ENCODE peak calls at places on chromosomes 5 and 9, in nine cellular contexts. P, K, B, M, H, G, F, D and A are unnamed samples.

GRCh38 chr5:36396640-36397039 is 94.9 kb upstream of the RANBP3L start:
- DNase-seq in P (no peak), K (no peak), B (no peak), M (no peak), H (no peak), G (peak), F (peak), D (peak), A (no peak)

GRCh38 chr5:83721878-83722779 is 1.5 kb upstream of the HAPLN1 start:
- DNase-seq in P (peak), K (peak), B (peak), M (peak), H (peak), G (peak), F (peak), D (peak), A (peak)

GRCh38 chr5:129656952-129657351 is 90.9 kb upstream of the MINAR2 start:
- DNase-seq in P (no peak), K (no peak), B (no peak), M (no peak), H (no peak), G (no peak), F (no peak), D (no peak), A (no peak)

GRCh38 chr9:592225-592624 is 249.3 kb upstream of the DMRT1 start:
- DNase-seq in P (no peak), K (no peak), B (no peak), M (no peak), H (no peak), G (no peak), F (no peak), D (no peak), A (no peak)

GRCh38 chr9:101737705-101738565 is 512 bp downstream of the GRIN3A start:
- DNase-seq in P (no peak), K (no peak), B (no peak), M (no peak), H (no peak), G (no peak), F (no peak), D (no peak), A (no peak)

GRCh38 chr5:105506692-105507277 is 1944.2 kb upstream of the NUDT12 start:
- DNase-seq in P (no peak), K (no peak), B (no peak), M (no peak), H (no peak), G (peak), F (no peak), D (no peak), A (no peak)

GRCh38 chr9:26181836-26182235 is 503.6 kb upstream of the TUSC1 start:
- DNase-seq in P (no peak), K (peak), B (no peak), M (no peak), H (no peak), G (no peak), F (no peak), D (no peak), A (no peak)

GRCh38 chr5:14061106-14061505 is 82.0 kb upstream of the TRIO start:
- DNase-seq in P (no peak), K (no peak), B (no peak), M (no peak), H (no peak), G (no peak), F (no peak), D (no peak), A (no peak)

GRCh38 chr9:109035684-109036423 is 22.6 kb upstream of the CTNNAL1 start:
- DNase-seq in P (no peak), K (peak), B (no peak), M (no peak), H (peak), G (peak), F (peak), D (peak), A (peak)

GRCh38 chr9:125426926-125427325 is 165.3 kb downstream of the GAPVD1 start:
- DNase-seq in P (no peak), K (no peak), B (no peak), M (no peak), H (no peak), G (no peak), F (no peak), D (no peak), A (no peak)

GRCh38 chr9:22446589-22446949 is at the start of gene DMRTA1:
- DNase-seq in P (peak), K (peak), B (peak), M (peak), H (peak), G (peak), F (peak), D (peak), A (no peak)
- H3K4me3 ChIP-seq in P (peak), K (peak), B (peak), M (peak), H (peak), G (peak), F (peak), D (peak), A (peak)

GRCh38 chr9:17013010-17013409 is 121.8 kb upstream of the CNTLN start:
- DNase-seq in P (no peak), K (no peak), B (no peak), M (no peak), H (no peak), G (no peak), F (no peak), D (no peak), A (no peak)
- TF ChIP-seq CTCF in P (no peak), K (no peak), B (no peak), M (no peak), H (no peak), G (no peak), F (no peak), D (no peak), A (no peak)

DNA sequence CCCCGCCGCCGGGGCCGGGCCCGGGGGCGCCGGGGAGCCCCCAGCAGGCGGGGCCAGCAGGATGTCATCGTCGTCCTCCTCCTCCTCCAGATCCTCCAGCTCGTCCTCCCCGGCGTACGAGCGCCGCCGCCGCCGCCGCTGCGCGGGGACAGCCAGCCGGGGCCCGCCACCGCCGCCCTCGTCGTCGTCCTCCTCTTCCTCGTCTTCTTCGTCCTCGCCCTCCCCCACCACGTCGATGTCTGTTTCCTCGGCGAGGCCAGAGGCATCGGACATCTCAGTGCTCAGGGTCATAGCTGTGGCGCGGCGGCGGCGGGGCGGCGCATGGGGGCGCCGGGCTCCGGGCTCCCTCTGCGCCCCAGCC is 525 bp downstream of the FOXD1 start:
- DNase-seq in P (no peak), K (no peak), B (no peak), M (no peak), H (no peak), G (no peak), F (no peak), D (no peak), A (no peak)
- H3K4me3 ChIP-seq in P (peak), K (no peak), B (peak), M (no peak), H (peak), G (peak), F (peak), D (peak), A (peak)

GRCh38 chr5:132264546-132265335 is 7.2 kb downstream of the PDLIM4 start:
- DNase-seq in P (no peak), K (no peak), B (no peak), M (peak), H (no peak), G (no peak), F (no peak), D (no peak), A (no peak)

GRCh38 chr5:132266836-132267160 is 9.3 kb downstream of the PDLIM4 start:
- DNase-seq in P (no peak), K (no peak), B (no peak), M (no peak), H (no peak), G (no peak), F (no peak), D (no peak), A (no peak)

GRCh38 chr5:132267166-132267739 is 9.8 kb downstream of the PDLIM4 start:
- DNase-seq in P (no peak), K (no peak), B (no peak), M (no peak), H (no peak), G (no peak), F (no peak), D (no peak), A (no peak)

GRCh38 chr5:132266031-132266835 is 8.7 kb downstream of the PDLIM4 start:
- DNase-seq in P (no peak), K (peak), B (no peak), M (peak), H (no peak), G (no peak), F (no peak), D (no peak), A (no peak)

DNA sequence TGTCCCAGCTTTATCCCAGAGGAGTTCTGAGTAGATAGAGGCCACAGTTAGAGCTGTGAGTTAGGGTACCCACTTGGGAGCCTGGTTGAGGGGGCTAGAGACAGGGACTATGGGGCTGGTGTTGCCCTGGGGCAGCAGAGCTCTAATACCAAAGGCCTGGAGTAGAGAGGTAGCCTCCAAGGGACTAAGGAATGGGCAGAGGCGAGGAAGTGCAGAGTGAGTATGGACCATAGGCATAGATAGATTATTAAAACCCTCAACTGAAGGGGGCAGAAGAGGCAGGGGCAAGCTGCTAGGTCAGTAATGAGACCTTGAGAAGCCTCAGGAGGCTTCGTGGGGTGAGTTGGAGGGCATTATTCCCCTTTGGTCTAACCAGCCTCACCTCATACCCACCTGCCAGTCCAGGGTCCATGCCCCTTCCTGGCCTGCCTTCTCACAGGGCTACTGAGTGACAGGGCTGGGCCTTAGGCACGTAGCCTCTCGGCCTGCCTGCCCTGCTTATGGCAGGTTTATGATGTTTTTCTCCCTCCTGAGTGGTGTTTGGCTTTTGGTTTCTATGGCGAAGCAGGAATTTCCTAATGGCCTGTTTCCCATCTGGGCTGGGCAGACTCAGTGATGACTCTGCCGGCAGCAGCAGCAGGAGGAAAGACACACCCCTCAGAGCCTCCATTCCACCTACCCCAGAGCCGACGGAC is 8.0 kb downstream of the PDLIM4 start:
- DNase-seq in P (peak), K (peak), B (no peak), M (peak), H (no peak), G (peak), F (peak), D (no peak), A (peak)
- TF ChIP-seq CTCF in P (no peak), K (no peak), B (no peak), M (no peak), H (no peak), G (no peak), F (no peak), D (no peak), A (no peak)

GRCh38 chr9:127927457-127928231 is 2.9 kb downstream of the PIP5KL1 start:
- DNase-seq in P (no peak), K (peak), B (no peak), M (no peak), H (peak), G (no peak), F (no peak), D (no peak), A (no peak)
- H3K4me3 ChIP-seq in P (peak), K (peak), B (peak), M (no peak), H (no peak), G (no peak), F (no peak), D (no peak), A (peak)

DNA sequence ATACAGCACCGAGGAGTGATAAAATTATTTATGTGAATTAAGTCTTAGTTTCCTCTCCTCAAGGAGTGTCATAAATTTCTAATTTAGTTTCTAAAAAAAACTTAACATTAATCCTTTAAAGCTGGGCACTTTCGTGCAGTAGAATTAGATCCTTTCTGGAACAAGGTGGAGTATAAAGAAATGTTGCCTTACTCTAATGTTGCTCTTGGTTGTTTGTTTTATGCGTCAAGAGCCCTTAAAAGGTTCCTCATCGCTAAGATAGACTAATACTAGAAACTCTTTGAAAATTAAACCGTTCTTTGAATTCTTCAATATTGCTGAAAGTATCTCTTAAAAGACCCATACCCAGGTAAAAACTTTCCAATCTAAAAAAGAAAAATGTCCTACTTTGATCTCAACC is 83.6 kb upstream of the PLPP1 start:
- DNase-seq in P (no peak), K (no peak), B (no peak), M (no peak), H (no peak), G (no peak), F (no peak), D (no peak), A (no peak)
- TF ChIP-seq CTCF in P (no peak), K (no peak), B (no peak), M (no peak), H (no peak), G (no peak), F (no peak), D (no peak), A (no peak)

GRCh38 chr9:133666845-133667244 is 30.7 kb downstream of the DBH start:
- DNase-seq in P (no peak), K (no peak), B (no peak), M (no peak), H (no peak), G (no peak), F (no peak), D (no peak), A (no peak)

GRCh38 chr9:133670466-133670865 is 34.3 kb downstream of the DBH start:
- DNase-seq in P (no peak), K (no peak), B (no peak), M (no peak), H (no peak), G (no peak), F (no peak), D (no peak), A (no peak)

GRCh38 chr9:133671371-133671770 is 35.2 kb downstream of the DBH start:
- DNase-seq in P (no peak), K (no peak), B (no peak), M (no peak), H (no peak), G (no peak), F (no peak), D (no peak), A (no peak)

GRCh38 chr9:133667759-133668450 is 31.7 kb downstream of the DBH start:
- DNase-seq in P (no peak), K (no peak), B (no peak), M (no peak), H (no peak), G (no peak), F (no peak), D (no peak), A (no peak)

GRCh38 chr9:133669402-133669801 is 33.2 kb downstream of the DBH start:
- DNase-seq in P (no peak), K (no peak), B (no peak), M (no peak), H (no peak), G (no peak), F (no peak), D (no peak), A (no peak)
- H3K4me3 ChIP-seq in P (no peak), K (no peak), B (no peak), M (no peak), H (no peak), G (no peak), F (no peak), D (no peak), A (no peak)

GRCh38 chr5:38258319-38259061 is at the start of gene EGFLAM:
- DNase-seq in P (no peak), K (no peak), B (no peak), M (peak), H (peak), G (no peak), F (no peak), D (no peak), A (no peak)
- TF ChIP-seq CTCF in P (no peak), K (no peak), B (no peak), M (no peak), H (no peak), G (no peak), F (no peak), D (peak), A (no peak)

GRCh38 chr9:93083592-93084470 is 12.2 kb upstream of the CARD19 start:
- DNase-seq in P (peak), K (no peak), B (no peak), M (peak), H (peak), G (no peak), F (peak), D (no peak), A (no peak)
- H3K4me3 ChIP-seq in P (no peak), K (no peak), B (no peak), M (no peak), H (no peak), G (no peak), F (no peak), D (no peak), A (no peak)

DNA sequence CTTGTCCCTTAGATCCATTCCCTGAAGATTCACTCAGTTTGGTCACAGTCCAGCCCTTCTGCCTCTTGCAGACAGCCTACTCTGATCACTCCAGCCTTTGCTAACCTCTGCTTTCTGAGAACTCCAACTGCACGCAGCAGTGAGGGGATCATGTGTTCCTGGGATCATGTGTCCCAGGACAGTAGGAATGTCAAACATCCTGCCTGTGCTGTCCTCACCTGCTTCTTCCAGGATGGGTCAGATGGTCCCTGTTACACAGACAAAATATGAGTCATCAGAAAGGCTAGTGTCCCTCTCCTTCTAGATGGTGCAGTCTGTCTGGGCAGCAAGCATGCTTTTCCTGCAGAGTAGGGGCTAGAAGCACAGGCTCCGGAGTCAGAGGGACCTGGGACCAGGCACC is 20.2 kb upstream of the SLC25A48 start:
- DNase-seq in P (no peak), K (no peak), B (no peak), M (no peak), H (no peak), G (no peak), F (no peak), D (no peak), A (no peak)
- TF ChIP-seq CTCF in P (no peak), K (no peak), B (no peak), M (no peak), H (no peak), G (no peak), F (no peak), D (no peak), A (no peak)